ENCODE peak calls at places on chromosome 1, in ten cellular contexts. E is psoas muscle; J is effector memory CD4-positive, alpha-beta T cell; L is ovary; U is CD4-positive, alpha-beta memory T cell; A is PC-9; B is aorta; X is heart left ventricle; V is left ventricle myocardium inferior; C is prostate gland. Q is an unnamed sample. For H3K4me1, the result is how much of the 10 kb centered on the place peaks cover.

GRCh38 chr1:201709564-201710295 is 119.2 kb upstream of the IPO9 start:
- DNase-seq in V (peak), E (peak), B (peak), J (no peak), X (peak), U (no peak), L (peak), A (peak), C (peak), Q (peak)

GRCh38 chr1:81158592-81158991 is 642.1 kb upstream of the ADGRL2 start:
- DNase-seq in B (no peak), X (no peak), C (no peak), J (no peak), L (no peak), V (no peak), A (no peak), U (no peak), E (no peak), Q (peak)

GRCh38 chr1:202551683-202552082 is 158.6 kb downstream of the SYT2 start:
- DNase-seq in E (no peak), U (no peak), J (no peak), A (peak), V (no peak), B (no peak), C (no peak), L (no peak), X (no peak), Q (no peak)

GRCh38 chr1:30420519-30421050 is 302.8 kb downstream of the MATN1 start:
- DNase-seq in X (no peak), A (no peak), E (no peak), C (peak), B (peak), L (no peak), J (no peak), U (no peak), V (no peak), Q (peak)

GRCh38 chr1:25565188-25565591 is 21.8 kb downstream of the LDLRAP1 start:
- DNase-seq in L (no peak), J (no peak), V (no peak), C (peak), X (no peak), A (no peak), U (peak), E (no peak), B (no peak), Q (no peak)

GRCh38 chr1:172917972-172918371 is 132.8 kb downstream of the TNFSF18 start:
- DNase-seq in C (no peak), A (peak), L (no peak), E (no peak), X (no peak), V (no peak), J (no peak), B (no peak), U (no peak), Q (peak)

GRCh38 chr1:220775238-220775853 is 11.4 kb upstream of the MTARC1 start:
- DNase-seq in E (peak), J (no peak), V (no peak), A (peak), C (no peak), X (no peak), U (no peak), B (peak), L (no peak), Q (peak)

GRCh38 chr1:41174170-41174569 is 67.9 kb downstream of the SCMH1 start:
- DNase-seq in B (no peak), A (no peak), U (no peak), V (no peak), L (no peak), C (no peak), J (no peak), X (no peak), E (no peak), Q (no peak)

GRCh38 chr1:184160236-184160635 is 108.7 kb downstream of the TSEN15 start:
- DNase-seq in L (no peak), V (no peak), E (no peak), X (no peak), J (no peak), B (no peak), A (no peak), C (no peak), U (peak), Q (no peak)

GRCh38 chr1:23960291-23960718 is 677 bp downstream of the PNRC2 start:
- DNase-seq in C (no peak), E (no peak), U (no peak), A (no peak), V (no peak), L (no peak), B (no peak), J (no peak), X (no peak), Q (no peak)
- H3K4me1 ChIP-seq in C (under half), E (under half), U (under half), A (under half), V (half or more), L (under half), B (under half), J (under half), X (under half), Q (under half)

DNA sequence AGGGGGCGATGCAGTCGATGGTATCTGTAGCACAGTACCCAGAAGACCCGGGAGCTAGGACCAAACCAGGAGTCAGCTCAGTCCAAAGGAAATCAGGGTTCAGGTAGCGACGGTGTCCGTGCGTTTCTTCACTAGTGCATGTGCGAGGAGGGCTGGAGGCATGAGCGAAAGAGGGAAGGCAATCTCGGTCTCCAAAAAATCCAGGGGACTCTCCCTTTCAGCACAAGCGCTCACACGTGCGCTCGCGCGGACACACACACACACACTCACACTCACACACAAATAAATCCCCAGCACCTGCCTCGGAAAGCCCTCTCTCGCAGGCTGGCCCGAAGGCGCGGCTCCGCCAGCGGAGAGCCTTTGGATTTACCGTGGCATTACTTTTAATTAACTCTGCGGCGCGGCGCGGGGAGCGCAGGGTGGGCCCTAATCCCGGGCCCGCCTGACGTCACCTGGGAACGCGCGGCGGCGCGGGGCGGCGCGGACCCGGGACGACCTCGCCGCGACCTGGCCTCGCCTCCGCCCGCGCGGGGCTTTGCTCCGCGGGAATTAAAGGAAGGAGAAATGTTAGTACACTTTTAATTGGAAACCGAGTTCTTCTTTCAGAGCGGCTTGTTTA is 121.2 kb downstream of the LMX1A start:
- DNase-seq in L (no peak), E (peak), C (no peak), X (no peak), U (no peak), A (no peak), B (peak), J (no peak), V (no peak), Q (no peak)
- H3K4me3 ChIP-seq in L (peak), E (peak), C (peak), X (peak), U (no peak), A (no peak), B (no peak), J (no peak), V (peak), Q (no peak)

DNA sequence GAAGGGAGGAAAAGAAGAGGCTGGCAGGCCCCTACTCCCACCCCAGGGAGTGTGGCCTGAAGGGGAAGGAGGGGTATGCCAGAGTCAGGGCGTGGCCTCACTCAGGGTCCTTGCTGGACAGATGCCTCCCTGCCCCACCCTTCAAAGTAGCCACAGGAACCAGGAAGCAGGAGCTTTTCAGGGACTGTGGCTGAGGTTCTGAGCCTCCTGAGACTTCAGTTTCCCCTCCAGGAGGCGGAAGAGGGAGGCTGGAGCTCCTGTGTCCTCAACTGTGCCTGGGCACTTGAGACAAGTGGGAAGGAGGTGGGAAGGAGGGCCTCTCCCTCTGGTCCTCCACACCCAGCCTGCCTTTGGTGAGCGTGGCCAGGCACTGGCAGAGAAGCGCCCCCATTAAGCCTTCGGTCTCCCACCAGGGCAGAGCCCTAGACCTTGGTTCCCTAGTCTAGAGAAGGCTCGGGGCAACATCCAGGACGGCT is 5.3 kb downstream of the CELSR2 start:
- DNase-seq in A (peak), L (no peak), J (no peak), E (no peak), X (peak), C (no peak), V (no peak), B (no peak), U (no peak), Q (no peak)
- H3K27ac ChIP-seq in A (no peak), L (no peak), J (no peak), E (peak), X (peak), C (no peak), V (peak), B (no peak), U (no peak), Q (no peak)

DNA sequence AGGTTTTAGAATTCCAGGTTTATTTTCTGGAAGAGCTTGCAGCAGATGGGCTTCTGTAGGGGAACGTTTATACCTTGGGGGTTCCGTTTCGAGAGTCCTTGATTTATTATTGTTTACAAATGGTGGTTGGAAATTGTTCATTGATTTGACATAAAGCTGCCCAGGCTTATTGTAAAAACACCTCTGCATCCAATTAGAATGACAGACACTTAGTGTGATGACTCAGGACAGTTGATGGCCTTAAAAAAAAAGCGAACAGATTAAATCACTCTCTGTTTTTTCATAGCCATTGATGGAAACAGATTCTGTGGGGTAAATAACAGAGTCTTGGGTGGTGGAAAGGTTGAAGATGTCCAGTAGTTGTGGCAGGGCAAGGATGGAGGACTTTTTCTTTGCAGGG is 35.4 kb downstream of the GALNT2 start:
- DNase-seq in V (no peak), U (no peak), E (no peak), L (no peak), C (no peak), J (no peak), B (no peak), X (no peak), A (no peak), Q (no peak)
- H3K4me1 ChIP-seq in V (half or more), U (under half), E (half or more), L (under half), C (under half), J (under half), B (under half), X (under half), A (half or more), Q (half or more)

DNA sequence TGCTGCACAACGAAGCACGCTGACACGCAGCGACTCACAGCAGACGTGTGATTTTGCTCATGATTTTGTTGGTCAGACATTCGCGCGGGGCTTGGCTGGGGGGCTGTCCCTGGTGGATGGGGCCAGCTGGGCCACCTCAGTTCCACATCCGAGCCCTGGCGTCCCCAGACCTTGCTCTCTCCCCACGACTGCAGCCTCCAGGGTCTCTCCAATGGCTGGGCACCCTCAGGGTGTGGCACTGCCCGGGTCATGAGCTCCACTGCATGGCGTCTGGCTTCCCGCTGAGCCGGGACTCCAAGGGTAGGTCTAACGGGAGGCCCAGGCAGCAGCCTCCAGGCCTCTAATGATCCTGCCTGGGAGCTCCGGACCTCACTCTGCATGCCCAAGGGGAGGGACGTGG is 173.0 kb upstream of the AJAP1 start:
- DNase-seq in J (no peak), X (no peak), V (no peak), C (no peak), A (no peak), E (no peak), U (no peak), L (no peak), B (no peak), Q (no peak)
- H3K4me3 ChIP-seq in J (no peak), X (no peak), V (no peak), C (no peak), A (no peak), E (no peak), U (no peak), L (no peak), B (no peak), Q (no peak)

DNA sequence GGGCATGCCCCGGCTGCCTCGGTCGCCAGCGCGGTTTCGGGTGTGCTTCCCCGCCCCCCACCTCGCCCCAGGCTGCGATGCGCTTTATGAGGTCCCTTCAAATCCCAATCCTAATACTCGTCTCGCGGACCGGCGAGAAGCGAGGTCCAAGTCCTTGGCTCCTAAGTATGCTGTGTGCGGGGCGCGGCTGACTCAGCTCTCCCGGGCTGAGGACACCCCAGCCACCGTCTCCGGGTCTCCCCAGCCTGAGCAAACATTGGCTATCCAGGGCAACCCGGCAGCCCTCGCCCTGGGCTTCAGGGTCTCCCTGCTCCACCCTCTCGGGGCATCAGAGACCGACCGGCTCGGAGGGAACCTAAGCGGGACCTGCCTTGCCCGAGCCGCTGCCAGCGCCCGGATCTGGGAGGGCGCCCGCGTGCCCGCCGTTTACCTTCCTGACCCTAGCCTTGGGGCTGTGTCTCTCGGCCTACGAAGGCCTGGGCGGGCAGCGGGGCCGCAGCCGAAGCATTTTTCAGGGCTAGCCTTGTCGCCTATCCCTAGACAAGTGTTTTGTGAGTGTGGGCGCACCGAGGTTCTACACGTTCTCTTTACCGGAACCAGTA is 1.2 kb downstream of the ITPKB start:
- DNase-seq in A (peak), J (peak), X (peak), B (peak), U (peak), L (peak), C (peak), E (peak), V (peak), Q (no peak)
- H3K27ac ChIP-seq in A (no peak), J (peak), X (peak), B (peak), U (peak), L (peak), C (peak), E (peak), V (peak), Q (no peak)

GRCh38 chr1:245485996-245486395 is 331.2 kb downstream of the KIF26B start:
- DNase-seq in B (no peak), V (no peak), A (no peak), L (no peak), J (no peak), E (no peak), C (no peak), X (no peak), U (no peak), Q (no peak)
- H3K4me1 ChIP-seq in B (under half), V (under half), A (under half), L (under half), J (under half), E (under half), C (under half), X (under half), U (under half), Q (under half)

GRCh38 chr1:174224641-174225040 is 65.3 kb downstream of the RABGAP1L start:
- DNase-seq in U (no peak), C (no peak), A (no peak), B (no peak), V (no peak), E (no peak), X (no peak), L (no peak), J (no peak), Q (no peak)

GRCh38 chr1:174230399-174230798 is 71.1 kb downstream of the RABGAP1L start:
- DNase-seq in C (no peak), B (no peak), J (no peak), U (no peak), E (no peak), X (no peak), L (no peak), V (no peak), A (no peak), Q (no peak)

GRCh38 chr1:174221681-174222080 is 62.4 kb downstream of the RABGAP1L start:
- DNase-seq in B (no peak), E (no peak), X (no peak), V (no peak), A (no peak), U (no peak), L (no peak), C (no peak), J (no peak), Q (no peak)

GRCh38 chr1:174222166-174222949 is 63.0 kb downstream of the RABGAP1L start:
- DNase-seq in C (no peak), J (no peak), B (no peak), E (no peak), A (no peak), U (no peak), X (no peak), V (no peak), L (no peak), Q (no peak)

DNA sequence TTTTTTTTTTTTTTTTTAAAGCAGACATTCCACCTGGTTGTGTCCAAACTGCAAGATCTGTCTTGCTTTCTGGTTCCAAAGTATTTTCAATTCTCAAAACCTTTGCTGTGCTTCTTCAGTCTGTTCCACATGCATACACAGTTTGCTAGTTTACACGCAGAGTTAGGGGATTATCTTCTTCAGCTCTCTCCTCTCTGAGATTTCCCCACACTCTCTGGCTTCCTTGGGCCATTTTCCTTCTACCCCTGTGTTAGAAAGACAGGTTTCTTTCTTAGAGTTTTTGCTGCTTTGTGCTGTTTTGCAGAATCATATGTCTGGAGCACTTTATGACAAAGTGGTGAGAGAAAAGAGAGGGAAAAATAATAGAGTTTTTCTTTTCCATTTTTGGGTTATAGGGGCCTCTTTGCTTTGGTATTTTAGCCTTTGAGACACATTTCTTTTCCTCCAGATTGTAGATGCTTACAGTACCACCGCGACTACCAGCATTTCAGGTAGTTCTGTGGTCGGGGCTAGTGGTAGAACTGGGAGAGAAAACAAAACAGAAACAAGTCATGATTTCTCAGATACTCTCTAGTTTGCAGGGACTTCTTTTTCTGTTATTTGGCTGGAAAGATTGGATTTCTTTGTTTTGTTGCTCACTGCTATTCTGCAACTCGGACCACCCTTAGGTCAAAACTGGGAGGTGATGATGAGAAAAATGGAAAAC is 66.3 kb downstream of the RABGAP1L start:
- DNase-seq in V (no peak), U (no peak), C (no peak), A (no peak), L (no peak), J (no peak), X (no peak), E (no peak), B (no peak), Q (no peak)
- H3K4me3 ChIP-seq in V (no peak), U (no peak), C (no peak), A (no peak), L (no peak), J (no peak), X (no peak), E (no peak), B (no peak), Q (no peak)

GRCh38 chr1:115651391-115651790 is 9.6 kb downstream of the VANGL1 start:
- DNase-seq in A (no peak), V (no peak), L (no peak), E (no peak), B (no peak), U (no peak), X (no peak), C (no peak), J (no peak), Q (no peak)
- H3K27ac ChIP-seq in A (no peak), V (no peak), L (no peak), E (no peak), B (no peak), U (no peak), X (no peak), C (no peak), J (no peak), Q (no peak)